ENCODE peak calls at places on chromosome 13, in six cellular contexts. L is A549, P is uterus, O is AG09309, W is fibroblast of villous mesenchyme, A is lung. K is an unnamed sample.

GRCh38 chr13:107867701-107868661 is 347.4 kb downstream of the LIG4 start:
- DNase-seq in A (no peak), P (no peak), W (peak; percentile 36), L (peak; percentile 15), O (no peak), K (peak; percentile 88)

GRCh38 chr13:47215741-47216140 is 318.9 kb upstream of the HTR2A start:
- DNase-seq in O (peak; percentile 63), L (peak; percentile 1), W (peak; percentile 74), A (no peak), P (no peak), K (peak; percentile 53)

GRCh38 chr13:50094615-50095293 is 79.5 kb downstream of the KCNRG start:
- DNase-seq in L (no peak), W (no peak), O (no peak), A (no peak), P (no peak), K (no peak)

GRCh38 chr13:37097008-37097579 is 8.4 kb downstream of the CSNK1A1L start:
- DNase-seq in A (no peak), W (no peak), L (no peak), O (no peak), P (no peak), K (no peak)

GRCh38 chr13:111270765-111271164 is 49.7 kb upstream of the TEX29 start:
- DNase-seq in P (no peak), L (no peak), A (no peak), W (peak; percentile 16), O (peak; percentile 7), K (peak; percentile 35)

GRCh38 chr13:98746968-98747367 is 5.5 kb downstream of the SLC15A1 start:
- DNase-seq in P (no peak), W (peak; percentile 29), L (peak; percentile 37), O (no peak), A (no peak), K (peak; percentile 14)

GRCh38 chr13:24923305-24923640 is 159.3 kb downstream of the RNF17 start:
- DNase-seq in A (no peak), P (no peak), L (no peak), O (peak; percentile 55), W (peak; percentile 86), K (peak; percentile 82)

GRCh38 chr13:37869756-37870488 is at the start of gene TRPC4:
- DNase-seq in A (no peak), P (peak; percentile 79), L (peak; percentile 30), O (peak; percentile 62), W (peak; percentile 80), K (peak; percentile 69)

GRCh38 chr13:37492741-37493514 is 105.6 kb downstream of the POSTN start:
- DNase-seq in O (peak; percentile 88), L (no peak), P (no peak), A (no peak), W (peak; percentile 85), K (peak; percentile 65)

GRCh38 chr13:76828316-76828741 is 57.9 kb downstream of the KCTD12 start:
- DNase-seq in O (no peak), P (no peak), W (no peak), A (no peak), L (no peak), K (no peak)

GRCh38 chr13:96172066-96172465 is 82.2 kb downstream of the HS6ST3 start:
- DNase-seq in O (no peak), L (no peak), P (no peak), W (no peak), A (no peak), K (no peak)

GRCh38 chr13:105047676-105048295 is 1487.7 kb downstream of the EFNB2 start:
- DNase-seq in O (no peak), A (no peak), L (no peak), P (no peak), W (no peak), K (peak; percentile 23)

GRCh38 chr13:24361138-24361537 is 51.8 kb downstream of the C1QTNF9 start:
- DNase-seq in O (no peak), W (no peak), A (no peak), P (no peak), L (no peak), K (no peak)

GRCh38 chr13:112905990-112906641 is 62.9 kb upstream of the MCF2L start:
- DNase-seq in O (no peak), P (no peak), L (no peak), A (no peak), W (no peak), K (no peak)

GRCh38 chr13:111158136-111158805 is 43.2 kb downstream of the ARHGEF7 start:
- DNase-seq in W (no peak), L (no peak), O (no peak), P (no peak), A (no peak), K (peak; percentile 26)

GRCh38 chr13:101875717-101876393 is 423.4 kb downstream of the ITGBL1 start:
- DNase-seq in L (peak; percentile 28), P (no peak), A (no peak), W (peak; percentile 27), O (peak; percentile 7), K (peak; percentile 78)

GRCh38 chr13:41562083-41562482 is 104.7 kb downstream of the RGCC start:
- DNase-seq in L (no peak), O (peak; percentile 38), W (peak; percentile 84), A (no peak), P (peak; percentile 71), K (peak; percentile 89)

GRCh38 chr13:78603240-78603947 is at the start of gene POU4F1:
- DNase-seq in A (no peak), W (no peak), P (no peak), O (no peak), L (peak; percentile 76), K (no peak)

GRCh38 chr13:39935155-39935554 is 279.7 kb downstream of the COG6 start:
- DNase-seq in O (no peak), A (no peak), W (no peak), L (no peak), P (no peak), K (no peak)

GRCh38 chr13:90594694-90595093 is 752.8 kb upstream of the MIR17HG start:
- DNase-seq in O (peak; percentile 21), A (no peak), P (no peak), W (peak; percentile 60), L (peak; percentile 13), K (peak; percentile 61)

GRCh38 chr13:42981317-42981716 is 10.7 kb downstream of the EPSTI1 start:
- DNase-seq in L (no peak), W (peak; percentile 54), A (no peak), O (no peak), P (no peak), K (peak; percentile 67)

DNA sequence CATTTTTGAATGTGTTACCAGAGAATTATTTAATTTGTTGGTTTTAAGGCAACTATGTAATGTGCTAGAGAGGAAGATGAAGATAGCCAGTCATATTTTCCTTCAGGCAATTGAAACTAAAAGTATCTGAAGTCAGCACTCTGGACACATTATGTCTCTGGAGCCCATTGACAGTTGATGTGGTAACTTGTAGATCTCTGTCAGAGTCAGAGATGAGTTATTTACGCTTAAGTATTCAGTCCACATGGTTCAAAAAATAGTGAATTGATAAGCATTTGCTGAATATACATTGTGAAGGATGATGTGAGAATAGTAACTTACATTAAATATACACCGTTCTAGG is 2.1 kb downstream of the ZMYM2 start:
- DNase-seq in P (no peak), A (no peak), O (no peak), L (no peak), W (peak; percentile 9), K (no peak)
- H3K4me3 ChIP-seq in P (peak overlapping the region; percentile 74), A (no peak overlapping the region), O (peak overlapping the region; percentile 66), L (peak overlapping the region; percentile 96), W (peak overlapping the region; percentile 74), K (peak overlapping the region; percentile 98)

GRCh38 chr13:73957889-73958288 is 176.3 kb downstream of the KLF12 start:
- DNase-seq in P (no peak), O (no peak), L (no peak), A (no peak), W (no peak), K (no peak)

GRCh38 chr13:73954808-73955207 is 179.4 kb downstream of the KLF12 start:
- DNase-seq in W (no peak), O (no peak), L (no peak), P (no peak), A (no peak), K (no peak)

GRCh38 chr13:73958657-73959397 is 175.4 kb downstream of the KLF12 start:
- DNase-seq in O (no peak), P (no peak), A (no peak), W (no peak), L (no peak), K (no peak)

GRCh38 chr13:73956795-73957408 is 177.3 kb downstream of the KLF12 start:
- DNase-seq in W (no peak), L (no peak), P (no peak), A (no peak), O (no peak), K (no peak)

DNA sequence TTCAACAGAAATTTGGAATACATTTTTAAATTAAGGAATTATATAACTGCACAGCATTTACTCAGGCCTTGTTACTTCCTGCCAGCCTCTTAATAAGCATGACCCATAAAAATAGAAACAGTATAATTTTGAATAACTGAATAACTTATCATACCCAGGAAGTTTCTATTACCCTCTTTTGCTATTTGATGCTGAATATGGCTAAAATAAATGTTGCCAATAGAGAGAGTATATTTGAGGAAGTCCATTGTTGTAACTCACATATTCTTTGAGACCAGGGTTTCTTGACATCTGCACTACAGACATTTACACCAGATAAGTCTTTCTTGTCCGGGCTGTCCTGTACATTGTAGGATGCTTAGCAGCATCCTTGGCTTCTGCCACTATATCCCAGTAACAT is 178.1 kb downstream of the KLF12 start:
- DNase-seq in A (no peak), W (no peak), L (no peak), O (no peak), P (no peak), K (no peak)
- H3K4me3 ChIP-seq in A (no peak overlapping the region), W (no peak overlapping the region), L (no peak overlapping the region), O (no peak overlapping the region), P (no peak overlapping the region), K (no peak overlapping the region)

GRCh38 chr13:32415019-32415418 is 12.9 kb downstream of the N4BP2L1 start:
- DNase-seq in A (no peak), O (no peak), L (peak; percentile 29), W (no peak), P (no peak), K (peak; percentile 12)

GRCh38 chr13:32417995-32418394 is 9.9 kb downstream of the N4BP2L1 start:
- DNase-seq in L (no peak), O (no peak), W (no peak), P (no peak), A (no peak), K (no peak)

GRCh38 chr13:32409561-32410440 is 18.1 kb downstream of the N4BP2L1 start:
- DNase-seq in O (peak; percentile 11), L (no peak), A (no peak), W (peak; percentile 68), P (peak; percentile 59), K (peak; percentile 49)

GRCh38 chr13:32413284-32413683 is 14.6 kb downstream of the N4BP2L1 start:
- DNase-seq in A (no peak), W (no peak), P (no peak), O (no peak), L (no peak), K (no peak)

GRCh38 chr13:32414580-32414979 is 13.3 kb downstream of the N4BP2L1 start:
- DNase-seq in O (no peak), P (no peak), W (no peak), A (no peak), L (no peak), K (no peak)
- H3K4me3 ChIP-seq in O (no peak overlapping the region), P (no peak overlapping the region), W (no peak overlapping the region), A (no peak overlapping the region), L (no peak overlapping the region), K (no peak overlapping the region)

GRCh38 chr13:60838581-60838980 is 441.6 kb downstream of the TDRD3 start:
- DNase-seq in P (no peak), W (no peak), A (no peak), O (no peak), L (no peak), K (no peak)

GRCh38 chr13:60836821-60837220 is 439.8 kb downstream of the TDRD3 start:
- DNase-seq in A (no peak), W (no peak), L (no peak), P (no peak), O (no peak), K (no peak)

GRCh38 chr13:60837806-60838205 is 440.8 kb downstream of the TDRD3 start:
- DNase-seq in A (no peak), O (no peak), P (no peak), L (no peak), W (no peak), K (peak; percentile 9)
- H3K4me3 ChIP-seq in A (no peak overlapping the region), O (no peak overlapping the region), P (no peak overlapping the region), L (no peak overlapping the region), W (no peak overlapping the region), K (no peak overlapping the region)